ENCODE peak calls at places on chromosome 1, in nine cellular contexts. O, L, F, D, W, H, C, Z and X are unnamed samples.

GRCh38 chr1:10915594-10915993 is 96.9 kb upstream of the TARDBP start:
- DNase-seq in O (no peak), L (no peak), F (peak), W (no peak), Z (no peak), H (no peak), C (no peak), D (no peak), X (no peak)

GRCh38 chr1:205449750-205450443 is 5.9 kb downstream of the BLACAT1 start:
- DNase-seq in F (peak), W (no peak), C (no peak), O (peak), H (no peak), D (peak), L (peak), Z (no peak), X (no peak)

GRCh38 chr1:67332653-67333529 is 25.2 kb downstream of the IL12RB2 start:
- DNase-seq in W (no peak), F (no peak), Z (no peak), H (no peak), L (peak), D (peak), C (peak), O (no peak), X (no peak)

GRCh38 chr1:24909388-24909898 is 20.6 kb downstream of the RUNX3 start:
- DNase-seq in O (peak), W (no peak), Z (no peak), D (no peak), L (no peak), C (no peak), H (no peak), F (no peak), X (peak)

GRCh38 chr1:12152106-12152891 is 14.5 kb upstream of the TNFRSF1B start:
- DNase-seq in O (no peak), D (no peak), F (no peak), H (no peak), Z (no peak), L (peak), W (no peak), C (no peak), X (no peak)

GRCh38 chr1:191134796-191135195 is 657.1 kb upstream of the BRINP3 start:
- DNase-seq in D (no peak), W (no peak), L (no peak), C (no peak), F (no peak), H (no peak), O (peak), Z (no peak), X (no peak)

GRCh38 chr1:160024195-160024905 is 7.4 kb downstream of the PIGM start:
- DNase-seq in W (no peak), Z (no peak), L (no peak), D (no peak), H (no peak), O (no peak), C (no peak), F (no peak), X (no peak)

GRCh38 chr1:114685851-114686250 is 9.5 kb downstream of the AMPD1 start:
- DNase-seq in W (no peak), H (no peak), C (no peak), O (no peak), L (no peak), D (no peak), Z (no peak), F (no peak), X (no peak)

GRCh38 chr1:210132582-210132981 is 100.0 kb upstream of the SERTAD4 start:
- DNase-seq in O (peak), D (no peak), F (no peak), Z (no peak), H (no peak), C (no peak), L (no peak), W (no peak), X (no peak)